ENCODE peak calls at places on chromosome 22, in four cellular contexts. W is GF-D8, A is left colon, E is iris pigment epithelial cell. Q is an unnamed sample.

GRCh38 chr22:21866821-21867527 is 471 bp downstream of the MAPK1 start:
- DNase-seq in W (no peak), A (no peak), E (peak), Q (no peak)

GRCh38 chr22:43796567-43796966 is 15.5 kb downstream of the EFCAB6 start:
- DNase-seq in W (no peak), A (no peak), E (peak), Q (peak)

GRCh38 chr22:41935015-41935908 is 8.7 kb upstream of the TNFRSF13C start:
- DNase-seq in W (no peak), A (peak), E (no peak), Q (no peak)

GRCh38 chr22:27989758-27990450 is 70.8 kb upstream of the PITPNB start:
- DNase-seq in W (no peak), A (no peak), E (no peak), Q (no peak)

GRCh38 chr22:43159484-43160178 is 8.3 kb downstream of the TSPO start:
- DNase-seq in W (no peak), A (peak), E (no peak), Q (no peak)

GRCh38 chr22:32202539-32203180 is 2.2 kb downstream of the RFPL2 start:
- DNase-seq in W (no peak), A (peak), E (peak), Q (peak)

GRCh38 chr22:35275580-35275979 is 18.3 kb downstream of the HMGXB4 start:
- DNase-seq in W (no peak), A (no peak), E (peak), Q (peak)

GRCh38 chr22:39087881-39088687 is 9.0 kb upstream of the APOBEC3H start:
- DNase-seq in W (no peak), A (no peak), E (no peak), Q (no peak)

GRCh38 chr22:24331468-24332440 is 61.1 kb downstream of the SPECC1L start:
- DNase-seq in W (no peak), A (no peak), E (peak), Q (no peak)

GRCh38 chr22:45769569-45770210 is 98.1 kb downstream of the ATXN10 start:
- DNase-seq in W (no peak), A (no peak), E (no peak), Q (no peak)

GRCh38 chr22:20552913-20553401 is 45.5 kb downstream of the MED15 start:
- DNase-seq in W (no peak), A (no peak), E (peak), Q (no peak)

GRCh38 chr22:39472570-39473556 is 16.1 kb downstream of the MGAT3 start:
- DNase-seq in W (no peak), A (peak), E (peak), Q (peak)

GRCh38 chr22:42078469-42079318 is 806 bp upstream of the SMDT1 start:
- DNase-seq in W (no peak), A (no peak), E (peak), Q (peak)

GRCh38 chr22:48047722-48048500 is 1285.5 kb downstream of the TBC1D22A start:
- DNase-seq in W (no peak), A (no peak), E (no peak), Q (no peak)

GRCh38 chr22:33018232-33018864 is 39.8 kb downstream of the SYN3 start:
- DNase-seq in W (no peak), A (peak), E (peak), Q (peak)

GRCh38 chr22:49197500-49197899 is 630.2 kb downstream of the BRD1 start:
- DNase-seq in W (no peak), A (no peak), E (no peak), Q (no peak)

GRCh38 chr22:19597399-19597735 is 73.2 kb upstream of the CLDN5 start:
- DNase-seq in W (no peak), A (no peak), E (peak), Q (no peak)

GRCh38 chr22:33971561-33971961 is 51.3 kb upstream of the LARGE1 start:
- DNase-seq in W (no peak), A (no peak), E (no peak), Q (no peak)

GRCh38 chr22:35376728-35377472 is 4.0 kb upstream of the HMOX1 start:
- DNase-seq in W (peak), A (peak), E (peak), Q (peak)

GRCh38 chr22:32800158-32800557 is 1.3 kb upstream of the TIMP3 start:
- DNase-seq in W (no peak), A (no peak), E (no peak), Q (no peak)

GRCh38 chr22:49433044-49433443 is 394.6 kb downstream of the BRD1 start:
- DNase-seq in W (no peak), A (no peak), E (no peak), Q (no peak)

GRCh38 chr22:23164091-23164490 is 16.2 kb upstream of the BCR start:
- DNase-seq in W (no peak), A (no peak), E (no peak), Q (no peak)

GRCh38 chr22:21624880-21625791 is 4.7 kb downstream of the YDJC start:
- DNase-seq in W (no peak), A (no peak), E (no peak), Q (no peak)

GRCh38 chr22:35568751-35569725 is 28.4 kb downstream of the RASD2 start:
- DNase-seq in W (no peak), A (no peak), E (peak), Q (peak)

GRCh38 chr22:30675436-30675835 is 7.8 kb upstream of the DUSP18 start:
- DNase-seq in W (no peak), A (no peak), E (no peak), Q (no peak)